ENCODE peak calls at places on chromosome 19, in eight cellular contexts. N, X, J, U, H, A, E and T are unnamed samples. For H3K9me3, the result is how much of the 10 kb centered on the place peaks cover.

GRCh38 chr19:40499320-40499719 is 32.5 kb downstream of the SPTBN4 start:
- ATAC-seq in A (no peak), U (no peak), N (no peak), X (no peak), J (no peak), E (no peak), H (no peak), T (no peak)

GRCh38 chr19:46427518-46427917 is 1.2 kb downstream of the PNMA8C start:
- ATAC-seq in H (no peak), E (no peak), A (no peak), U (no peak), X (no peak), N (no peak), J (no peak), T (no peak)

GRCh38 chr19:30387311-30388115 is 15.3 kb downstream of the ZNF536 start:
- ATAC-seq in U (no peak), H (no peak), J (no peak), X (no peak), N (no peak), A (no peak), E (no peak), T (no peak)

GRCh38 chr19:51274037-51274370 is 23.1 kb downstream of the SIGLECL1 start:
- ATAC-seq in E (no peak), H (no peak), A (no peak), U (no peak), N (no peak), J (peak), X (no peak), T (no peak)

GRCh38 chr19:44851427-44851826 is 5.3 kb downstream of the NECTIN2 start:
- ATAC-seq in H (no peak), U (no peak), J (no peak), N (no peak), A (no peak), E (no peak), X (no peak), T (no peak)

GRCh38 chr19:31279436-31279765 is 69.8 kb downstream of the TSHZ3 start:
- ATAC-seq in U (no peak), E (no peak), J (no peak), X (no peak), H (no peak), A (no peak), N (no peak), T (no peak)

GRCh38 chr19:2699413-2700142 is 2.9 kb downstream of the GNG7 start:
- ATAC-seq in H (no peak), A (no peak), J (no peak), E (no peak), U (no peak), X (no peak), N (no peak), T (no peak)

GRCh38 chr19:2275588-2276428 is 6.2 kb downstream of the PEAK3 start:
- ATAC-seq in J (no peak), E (no peak), A (no peak), X (peak), U (no peak), H (no peak), N (no peak), T (peak)

GRCh38 chr19:15303105-15303780 is 29.1 kb downstream of the BRD4 start:
- ATAC-seq in J (peak), X (no peak), A (peak), E (no peak), N (peak), U (no peak), H (peak), T (no peak)

GRCh38 chr19:32630338-32630737 is 44.6 kb downstream of the ANKRD27 start:
- ATAC-seq in U (no peak), E (peak), A (no peak), X (peak), N (no peak), H (no peak), J (peak), T (no peak)

GRCh38 chr19:42154471-42155323 is 22.5 kb upstream of the POU2F2 start:
- ATAC-seq in J (peak), E (no peak), X (peak), A (no peak), U (no peak), N (no peak), H (no peak), T (no peak)

GRCh38 chr19:2854849-2855248 is 12.3 kb upstream of the ZNF556 start:
- ATAC-seq in A (no peak), U (no peak), E (no peak), X (no peak), H (no peak), N (no peak), J (no peak), T (no peak)

GRCh38 chr19:39809368-39809767 is 24.6 kb downstream of the DYRK1B start:
- ATAC-seq in N (no peak), H (no peak), E (no peak), X (no peak), A (no peak), J (no peak), U (no peak), T (no peak)

GRCh38 chr19:10305139-10305806 is 4.3 kb downstream of the ZGLP1 start:
- ATAC-seq in E (no peak), J (no peak), X (peak), N (no peak), U (no peak), A (peak), H (peak), T (no peak)

GRCh38 chr19:8491574-8491973 is 10.9 kb downstream of the PRAM1 start:
- ATAC-seq in E (peak), H (no peak), U (no peak), X (no peak), A (no peak), N (no peak), J (no peak), T (no peak)

GRCh38 chr19:29115181-29115580 is 97.8 kb downstream of the UQCRFS1 start:
- ATAC-seq in A (no peak), X (no peak), U (no peak), N (no peak), J (no peak), H (no peak), E (no peak), T (no peak)

GRCh38 chr19:18504886-18505610 is 16.8 kb downstream of the ELL start:
- ATAC-seq in J (no peak), N (no peak), E (peak), U (no peak), X (no peak), A (peak), H (no peak), T (no peak)

GRCh38 chr19:5342573-5343201 is 2.1 kb upstream of the PTPRS start:
- ATAC-seq in H (no peak), A (no peak), X (no peak), E (no peak), J (no peak), N (no peak), U (no peak), T (no peak)
- H3K9me3 ChIP-seq in H (under half), A (under half), X (under half), E (under half), J (under half), N (under half), U (under half), T (under half)

GRCh38 chr19:984165-984967 is at the start of gene WDR18:
- ATAC-seq in N (peak), X (peak), H (peak), A (peak), U (peak), J (peak), E (peak), T (peak)
- TF ChIP-seq POLR2A in N (peak), X (peak), H (peak), A (peak), U (peak), J (peak), E (peak), T (peak)

GRCh38 chr19:58063712-58064111 is 4.6 kb downstream of the ZNF135 start:
- ATAC-seq in U (no peak), E (no peak), H (no peak), A (no peak), X (no peak), N (no peak), J (no peak), T (no peak)
- H3K9me3 ChIP-seq in U (under half), E (under half), H (half or more), A (under half), X (half or more), N (half or more), J (half or more), T (under half)

DNA sequence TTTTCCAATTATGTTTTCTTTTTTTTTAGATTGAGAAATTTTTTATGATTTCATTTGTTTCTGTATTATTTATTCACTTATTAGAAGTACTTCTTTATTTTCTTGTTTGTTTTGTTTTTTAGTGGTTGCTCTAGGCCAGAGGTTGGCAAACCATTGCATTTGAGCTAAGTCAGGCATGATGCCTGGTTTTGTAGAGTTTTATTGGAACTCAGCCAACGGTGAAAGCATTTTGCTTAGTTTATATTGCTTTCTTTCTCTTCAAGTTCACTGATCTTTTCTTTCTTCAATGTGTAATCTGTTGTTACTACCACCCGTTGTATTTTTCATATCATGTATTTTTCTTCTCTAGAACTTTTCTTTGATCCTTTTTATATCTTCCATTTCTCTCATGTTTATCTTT is 19.7 kb downstream of the ZNF567 start:
- ATAC-seq in A (no peak), U (no peak), E (no peak), N (no peak), H (no peak), X (no peak), J (no peak), T (no peak)
- TF ChIP-seq POLR2A in A (no peak), U (no peak), E (no peak), N (no peak), H (no peak), X (no peak), J (no peak), T (no peak)

DNA sequence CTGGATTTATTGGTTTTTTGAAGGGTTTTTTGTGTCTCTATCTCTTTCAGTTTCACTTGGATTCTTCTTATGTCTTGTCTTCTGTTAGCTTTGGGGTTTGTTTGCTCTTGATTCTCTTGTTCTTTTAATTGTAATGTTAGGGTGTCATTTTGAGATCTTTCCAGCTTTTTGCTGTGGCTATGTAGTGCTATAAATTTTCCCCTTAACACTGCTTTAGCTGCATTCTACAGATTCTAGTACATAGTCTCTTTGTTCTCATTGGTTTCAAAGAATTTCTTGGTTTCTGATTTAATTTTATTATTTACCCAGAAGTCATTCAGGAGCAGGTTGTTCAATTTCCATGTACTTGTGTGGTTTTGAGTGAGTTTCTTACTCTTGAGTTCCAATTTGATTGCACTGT is 24.6 kb downstream of the ZNF430 start:
- ATAC-seq in A (no peak), N (no peak), X (no peak), U (no peak), E (no peak), J (no peak), H (no peak), T (no peak)
- H3K9me3 ChIP-seq in A (under half), N (under half), X (under half), U (under half), E (under half), J (under half), H (under half), T (under half)